ENCODE peak calls at places on chromosomes 4 and X, in four cellular contexts. One of them, this sample, is unnamed.

GRCh38 chrX:56800801-56801200 is 71.8 kb downstream of the NBDY start:
- DNase-seq in tibial nerve: no peak
- DNase-seq in testis: no peak
- DNase-seq in neural progenitor cell: no peak
- DNase-seq in this sample: no peak

GRCh38 chrX:76555816-76556215 is 128.3 kb downstream of the MAGEE1 start:
- DNase-seq in tibial nerve: no peak
- DNase-seq in testis: peak; percentile 71
- DNase-seq in neural progenitor cell: peak; percentile 78
- DNase-seq in this sample: peak; percentile 66

GRCh38 chr4:107278791-107279481 is 242.8 kb upstream of the DKK2 start:
- DNase-seq in tibial nerve: no peak
- DNase-seq in testis: no peak
- DNase-seq in neural progenitor cell: no peak
- DNase-seq in this sample: no peak

GRCh38 chr4:2260336-2261109 is 1.4 kb downstream of the MXD4 start:
- DNase-seq in tibial nerve: peak; percentile 13
- DNase-seq in testis: peak; percentile 40
- DNase-seq in neural progenitor cell: no peak
- DNase-seq in this sample: no peak

GRCh38 chr4:126850286-126850685 is 782.5 kb upstream of the INTU start:
- DNase-seq in tibial nerve: no peak
- DNase-seq in testis: no peak
- DNase-seq in neural progenitor cell: no peak
- DNase-seq in this sample: peak; percentile 92

GRCh38 chrX:107676559-107677378 is 48.5 kb downstream of the PRPS1 start:
- DNase-seq in tibial nerve: peak; percentile 74
- DNase-seq in testis: peak; percentile 80
- DNase-seq in neural progenitor cell: no peak
- DNase-seq in this sample: peak; percentile 96

GRCh38 chrX:13463608-13464007 is 105.8 kb upstream of the EGFL6 start:
- DNase-seq in tibial nerve: peak; percentile 16
- DNase-seq in testis: no peak
- DNase-seq in neural progenitor cell: no peak
- DNase-seq in this sample: peak; percentile 85

GRCh38 chr4:23237771-23238170 is 545.0 kb downstream of the GBA3 start:
- DNase-seq in tibial nerve: no peak
- DNase-seq in testis: no peak
- DNase-seq in neural progenitor cell: no peak
- DNase-seq in this sample: no peak

GRCh38 chr4:26753642-26754041 is 107.0 kb upstream of the STIM2 start:
- DNase-seq in tibial nerve: no peak
- DNase-seq in testis: no peak
- DNase-seq in neural progenitor cell: no peak
- DNase-seq in this sample: peak; percentile 51

GRCh38 chrX:133726211-133726630 is 259.2 kb downstream of the GPC3 start:
- DNase-seq in tibial nerve: no peak
- DNase-seq in testis: no peak
- DNase-seq in neural progenitor cell: no peak
- DNase-seq in this sample: peak; percentile 75

GRCh38 chr4:79232555-79232954 is 93.3 kb downstream of the NAA11 start:
- DNase-seq in tibial nerve: no peak
- DNase-seq in testis: no peak
- DNase-seq in neural progenitor cell: no peak
- DNase-seq in this sample: peak; percentile 48

GRCh38 chr4:114883641-114884040 is 229.8 kb downstream of the NDST4 start:
- DNase-seq in tibial nerve: no peak
- DNase-seq in testis: no peak
- DNase-seq in neural progenitor cell: no peak
- DNase-seq in this sample: no peak

GRCh38 chr4:111806331-111806730 is 338.9 kb upstream of the FAM241A start:
- DNase-seq in tibial nerve: no peak
- DNase-seq in testis: no peak
- DNase-seq in neural progenitor cell: peak; percentile 56
- DNase-seq in this sample: no peak

GRCh38 chrX:19303216-19303880 is 40.4 kb upstream of the PDHA1 start:
- DNase-seq in tibial nerve: peak; percentile 15
- DNase-seq in testis: no peak
- DNase-seq in neural progenitor cell: no peak
- DNase-seq in this sample: peak; percentile 79

GRCh38 chr4:172869621-172870268 is 298.9 kb upstream of the GALNT7 start:
- DNase-seq in tibial nerve: no peak
- DNase-seq in testis: no peak
- DNase-seq in neural progenitor cell: no peak
- DNase-seq in this sample: no peak

GRCh38 chr4:83174844-83175414 is 60.4 kb upstream of the PLAC8 start:
- DNase-seq in tibial nerve: no peak
- DNase-seq in testis: no peak
- DNase-seq in neural progenitor cell: no peak
- DNase-seq in this sample: no peak

GRCh38 chrX:11724122-11725017 is 33.7 kb upstream of the MSL3 start:
- DNase-seq in tibial nerve: no peak
- DNase-seq in testis: no peak
- DNase-seq in neural progenitor cell: peak; percentile 12
- DNase-seq in this sample: peak; percentile 54

GRCh38 chrX:118853596-118853995 is 30.0 kb downstream of the ZCCHC12 start:
- DNase-seq in tibial nerve: no peak
- DNase-seq in testis: no peak
- DNase-seq in neural progenitor cell: no peak
- DNase-seq in this sample: no peak

GRCh38 chr4:173200103-173200502 is 31.5 kb downstream of the GALNT7 start:
- DNase-seq in tibial nerve: no peak
- DNase-seq in testis: no peak
- DNase-seq in neural progenitor cell: no peak
- DNase-seq in this sample: no peak

GRCh38 chr4:48949518-48950207 is 36.4 kb upstream of the CWH43 start:
- DNase-seq in tibial nerve: no peak
- DNase-seq in testis: no peak
- DNase-seq in neural progenitor cell: no peak
- DNase-seq in this sample: no peak

DNA sequence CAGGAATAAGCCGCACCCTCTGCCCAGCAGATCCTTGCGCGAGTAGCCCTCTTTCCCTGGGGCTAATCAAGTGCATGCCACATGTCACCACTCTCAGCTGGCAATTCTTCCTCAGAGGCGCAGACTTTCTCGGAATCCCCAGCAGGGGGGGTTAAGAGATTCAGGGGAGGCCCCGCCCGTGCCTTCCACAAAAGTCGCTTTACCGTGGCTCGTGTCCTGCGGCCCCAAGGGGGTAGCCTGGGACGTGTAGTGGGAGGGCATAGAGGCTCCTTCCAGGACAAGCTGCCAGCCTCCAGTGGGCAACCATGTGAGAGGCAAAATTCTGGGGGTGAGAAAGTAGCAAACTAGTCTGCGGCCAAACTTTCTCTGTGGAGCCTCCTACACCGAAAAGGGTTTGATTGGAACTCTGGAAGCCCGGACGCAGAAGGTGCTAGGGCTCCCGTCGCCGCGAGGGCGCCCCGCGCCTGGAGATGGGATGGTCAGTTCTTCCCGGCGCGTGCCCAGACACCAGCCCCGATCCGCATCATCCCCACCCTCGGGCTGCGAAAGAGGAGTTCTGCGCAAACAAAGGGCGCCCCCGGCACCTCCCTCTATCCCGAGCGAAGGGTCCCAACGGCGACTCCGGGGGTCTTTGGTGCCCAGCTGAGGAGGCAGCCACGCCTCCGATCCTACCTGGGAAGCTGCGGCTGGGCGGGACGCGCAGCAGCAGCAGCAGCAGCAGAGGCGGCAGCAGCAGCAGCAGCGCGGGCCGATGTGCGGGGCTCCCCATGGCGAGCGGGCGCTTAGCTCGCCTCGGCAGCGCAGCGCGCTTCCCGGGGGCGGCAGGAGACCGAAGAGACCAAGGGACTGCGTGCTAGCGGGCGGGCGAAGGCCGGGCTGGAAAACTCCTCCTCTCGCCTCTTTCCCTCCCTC is at the start of gene SRPX:
- DNase-seq in tibial nerve: no peak
- DNase-seq in testis: peak; percentile 26
- DNase-seq in neural progenitor cell: peak; percentile 67
- DNase-seq in this sample: peak; percentile 74
- TF ChIP-seq CTCF in tibial nerve: peak; percentile 33
- TF ChIP-seq CTCF in testis: no peak
- TF ChIP-seq CTCF in neural progenitor cell: peak; percentile 28
- TF ChIP-seq CTCF in this sample: peak; percentile 38

DNA sequence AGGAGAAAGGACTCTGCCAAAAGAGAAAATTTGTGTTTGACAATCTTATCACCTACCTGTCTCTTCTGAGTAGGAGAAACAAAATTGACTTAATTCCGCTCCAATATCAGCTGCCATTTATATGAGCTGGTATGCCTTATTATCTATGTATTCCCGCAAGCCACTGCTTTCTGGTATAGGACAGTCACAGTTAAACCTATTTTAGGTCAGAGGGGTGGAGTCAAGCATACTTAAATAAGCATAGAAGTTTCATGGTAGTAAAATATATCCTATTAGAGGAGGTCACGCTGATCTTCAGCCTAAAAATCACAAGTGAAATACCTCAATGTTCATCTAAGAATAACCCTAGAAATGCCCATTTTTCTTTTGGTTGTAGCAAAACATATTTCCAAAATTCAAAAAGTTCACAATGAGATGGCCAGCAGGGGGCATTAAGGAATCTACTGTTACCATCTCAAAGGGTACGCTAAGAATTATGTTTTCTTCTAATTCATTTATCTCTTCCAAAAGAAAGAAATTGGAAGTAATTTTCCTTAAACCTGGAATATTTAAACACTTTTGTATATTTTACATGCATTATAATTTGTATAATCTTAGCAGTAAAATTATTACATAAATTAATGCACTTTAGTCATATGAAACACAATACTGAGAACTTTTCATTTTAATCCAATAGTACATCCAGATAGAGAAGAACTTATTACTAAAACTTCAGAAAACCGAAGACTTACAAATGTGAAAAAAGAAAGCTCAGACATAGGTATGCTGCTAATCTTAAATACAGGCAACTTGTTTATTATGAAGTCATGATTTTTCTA is 10.5 kb downstream of the PPAT start:
- DNase-seq in tibial nerve: no peak
- DNase-seq in testis: peak; percentile 68
- DNase-seq in neural progenitor cell: no peak
- DNase-seq in this sample: peak; percentile 61
- H3K4me3 ChIP-seq in tibial nerve: no peak overlapping the region
- H3K4me3 ChIP-seq in testis: no peak overlapping the region
- H3K4me3 ChIP-seq in neural progenitor cell: no peak overlapping the region
- H3K4me3 ChIP-seq in this sample: no peak overlapping the region

DNA sequence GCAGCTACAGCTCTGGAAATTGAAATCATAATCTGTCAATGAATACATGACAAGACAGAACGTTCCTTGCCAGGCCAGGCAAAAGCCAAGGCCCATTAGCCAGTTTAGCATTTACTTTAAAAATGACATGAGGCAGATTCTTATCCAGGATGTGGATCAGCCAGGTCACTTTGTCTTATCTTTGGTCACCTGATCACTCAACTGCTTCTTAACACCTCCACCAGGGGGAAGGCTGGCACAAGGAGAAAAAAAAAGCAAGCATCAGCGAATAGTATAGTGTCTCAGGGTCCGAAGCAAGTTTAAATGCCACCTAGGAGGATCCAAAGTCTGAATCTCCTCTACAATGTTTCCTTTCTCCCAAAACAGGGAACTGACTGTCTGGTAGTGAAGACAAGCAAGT is 18.8 kb downstream of the ATP1B4 start:
- DNase-seq in tibial nerve: no peak
- DNase-seq in testis: no peak
- DNase-seq in neural progenitor cell: peak; percentile 34
- DNase-seq in this sample: peak; percentile 2
- TF ChIP-seq CTCF in tibial nerve: peak; percentile 23
- TF ChIP-seq CTCF in testis: no peak
- TF ChIP-seq CTCF in neural progenitor cell: peak; percentile 46
- TF ChIP-seq CTCF in this sample: peak; percentile 18

DNA sequence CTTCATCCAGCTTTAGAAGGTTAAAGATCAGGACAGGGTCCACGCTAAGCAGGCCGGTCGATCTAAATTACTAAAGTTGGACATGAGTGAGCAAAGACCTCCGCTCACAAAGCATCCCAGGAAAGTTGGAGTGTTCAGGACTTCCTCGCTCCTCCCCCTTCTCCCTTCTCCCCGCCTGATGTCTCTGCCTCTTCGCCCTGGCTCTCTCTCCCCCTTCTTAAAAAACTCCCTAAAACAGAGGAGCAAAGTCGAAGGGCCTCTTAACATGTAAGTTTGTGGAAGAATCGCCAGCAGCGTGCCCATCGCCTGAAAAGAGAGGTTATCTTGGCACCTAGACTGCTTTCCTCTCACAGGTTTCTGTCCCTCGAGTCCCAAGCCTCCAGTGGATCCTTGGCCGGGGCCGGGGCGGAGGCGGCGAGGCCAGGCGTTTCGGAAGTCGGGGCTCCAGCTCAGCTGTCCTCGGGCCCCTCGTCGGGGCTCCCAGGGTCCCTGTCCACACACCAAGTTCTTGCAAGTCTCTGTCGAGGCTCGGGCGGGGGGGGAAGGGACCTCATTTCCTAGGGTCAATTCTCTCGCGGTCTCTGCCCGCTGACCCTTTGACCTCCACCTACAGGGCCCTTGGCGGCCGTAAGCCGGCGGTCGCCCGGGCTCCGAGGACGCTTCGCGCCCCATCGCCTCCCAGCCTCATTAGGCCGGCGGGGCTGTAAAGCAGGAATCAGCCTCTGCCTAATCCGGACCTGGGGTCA is 7.6 kb downstream of the ZIC3 start:
- DNase-seq in tibial nerve: no peak
- DNase-seq in testis: no peak
- DNase-seq in neural progenitor cell: peak; percentile 92
- DNase-seq in this sample: no peak
- H3K4me3 ChIP-seq in tibial nerve: no peak overlapping the region
- H3K4me3 ChIP-seq in testis: peak overlapping the region; percentile 32
- H3K4me3 ChIP-seq in neural progenitor cell: peak overlapping the region; percentile 54
- H3K4me3 ChIP-seq in this sample: no peak overlapping the region

DNA sequence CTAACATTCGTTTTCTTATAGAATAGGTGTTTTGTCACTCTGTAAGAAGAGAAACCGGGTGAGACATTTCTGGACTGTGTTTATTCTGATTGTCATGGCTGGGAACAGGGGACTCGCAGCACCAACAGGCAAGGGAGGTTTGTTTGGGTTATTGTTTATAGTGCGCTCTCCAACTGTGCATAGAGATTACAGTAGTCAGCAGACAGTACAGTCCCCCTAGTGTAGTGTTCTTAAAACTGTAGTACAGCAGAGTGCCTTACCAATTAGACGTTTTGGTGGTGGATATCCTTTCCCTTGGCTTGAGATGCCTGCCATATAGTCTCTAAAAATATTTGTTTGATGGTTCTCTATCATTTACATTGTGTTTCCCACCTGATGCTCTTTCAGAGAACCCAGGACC is 782 bp upstream of the RNF150 start:
- DNase-seq in tibial nerve: no peak
- DNase-seq in testis: no peak
- DNase-seq in neural progenitor cell: no peak
- DNase-seq in this sample: peak; percentile 24
- TF ChIP-seq CTCF in tibial nerve: no peak
- TF ChIP-seq CTCF in testis: no peak
- TF ChIP-seq CTCF in neural progenitor cell: no peak
- TF ChIP-seq CTCF in this sample: peak; percentile 15

This sample was measured in cardiac fibroblast.